ENCODE peak calls at places on chromosomes 5 and 9, in nine cellular contexts. A is PC-3, C is GM23248, V is fibroblast of lung, E is HepG2, G is OCI-LY7, O is osteoblast, R is PC-9, W is H1. B is an unnamed sample.

GRCh38 chr5:61817472-61818326 is 485.6 kb downstream of the ZSWIM6 start:
- DNase-seq in C (peak), E (peak), A (peak), R (peak), V (peak), G (no peak), W (no peak), O (no peak), B (peak)

GRCh38 chr5:35608881-35609779 is 8.5 kb upstream of the SPEF2 start:
- DNase-seq in V (no peak), O (no peak), G (no peak), W (no peak), C (peak), R (no peak), E (no peak), A (peak), B (no peak)

GRCh38 chr5:173329370-173330150 is 1.3 kb upstream of the STC2 start:
- DNase-seq in O (peak), C (peak), R (peak), W (no peak), G (no peak), A (peak), E (peak), V (no peak), B (no peak)

GRCh38 chr9:21505425-21506179 is 23.5 kb upstream of the IFNE start:
- DNase-seq in O (no peak), R (no peak), C (peak), W (no peak), V (peak), E (no peak), G (no peak), A (no peak), B (no peak)

GRCh38 chr5:177982956-177983355 is 13.1 kb downstream of the PROP1 start:
- DNase-seq in O (peak), G (no peak), W (no peak), C (no peak), V (no peak), A (no peak), E (no peak), R (no peak), B (no peak)

GRCh38 chr9:124256517-124257069 is 1.2 kb upstream of the NEK6 start:
- DNase-seq in E (peak), C (peak), A (peak), V (peak), G (peak), R (peak), W (no peak), O (peak), B (no peak)

GRCh38 chr5:1745190-1745805 is 54.3 kb downstream of the MRPL36 start:
- DNase-seq in V (no peak), A (no peak), R (no peak), E (no peak), O (peak), W (no peak), G (no peak), C (no peak), B (no peak)

GRCh38 chr9:112348257-112348992 is 15.0 kb upstream of the PTBP3 start:
- DNase-seq in C (peak), E (peak), R (peak), G (peak), A (no peak), V (peak), O (peak), W (no peak), B (no peak)

GRCh38 chr5:31182146-31182545 is 11.3 kb upstream of the CDH6 start:
- DNase-seq in O (no peak), R (no peak), G (no peak), V (no peak), W (no peak), E (no peak), A (no peak), C (no peak), B (no peak)

GRCh38 chr5:124043456-124043855 is 531.5 kb downstream of the CSNK1G3 start:
- DNase-seq in G (peak), R (no peak), O (peak), E (peak), A (peak), C (no peak), W (peak), V (no peak), B (no peak)

GRCh38 chr5:148569948-148570347 is 84.4 kb downstream of the HTR4 start:
- DNase-seq in W (no peak), V (no peak), A (peak), C (no peak), E (no peak), O (no peak), R (no peak), G (no peak), B (no peak)

GRCh38 chr9:88660611-88661010 is 125.6 kb downstream of the NXNL2 start:
- DNase-seq in R (peak), E (peak), V (peak), O (peak), C (peak), A (peak), W (peak), G (peak), B (no peak)

GRCh38 chr9:133006731-133007352 is 24.0 kb upstream of the GTF3C5 start:
- DNase-seq in E (no peak), G (no peak), A (no peak), R (no peak), W (no peak), C (no peak), V (no peak), O (no peak), B (no peak)

GRCh38 chr5:133240425-133241091 is 188.7 kb downstream of the HSPA4 start:
- DNase-seq in E (peak), W (no peak), V (peak), O (peak), A (peak), R (peak), C (peak), G (no peak), B (no peak)

GRCh38 chr5:126360467-126360866 is 62.7 kb upstream of the GRAMD2B start:
- DNase-seq in E (no peak), C (no peak), W (no peak), A (no peak), R (no peak), G (no peak), O (no peak), V (no peak), B (no peak)

GRCh38 chr5:76251656-76252055 is 151.4 kb upstream of the IQGAP2 start:
- DNase-seq in V (no peak), R (no peak), G (no peak), O (no peak), W (no peak), C (no peak), E (no peak), A (no peak), B (no peak)

GRCh38 chr9:77305622-77306365 is 128.5 kb downstream of the VPS13A start:
- DNase-seq in O (no peak), G (no peak), W (no peak), V (peak), E (no peak), R (no peak), A (no peak), C (peak), B (no peak)

GRCh38 chr5:88660326-88660946 is 222.5 kb downstream of the MEF2C start:
- DNase-seq in O (peak), V (peak), C (peak), W (no peak), E (no peak), A (peak), R (peak), G (peak), B (no peak)

GRCh38 chr5:11851965-11852745 is 52.1 kb downstream of the CTNND2 start:
- DNase-seq in O (no peak), E (no peak), A (no peak), G (no peak), V (peak), W (no peak), R (no peak), C (no peak), B (peak)

GRCh38 chr5:97046270-97046982 is 96.0 kb downstream of the LIX1 start:
- DNase-seq in G (peak), V (peak), A (peak), O (peak), R (no peak), E (no peak), W (no peak), C (peak), B (no peak)

GRCh38 chr5:6583049-6583880 is 49.6 kb downstream of the NSUN2 start:
- DNase-seq in R (no peak), G (no peak), W (no peak), E (no peak), V (peak), A (no peak), O (peak), C (peak), B (peak)

GRCh38 chr5:109281136-109281690 is 128.6 kb downstream of the PJA2 start:
- DNase-seq in V (no peak), R (peak), A (no peak), C (no peak), W (no peak), G (no peak), O (no peak), E (no peak), B (no peak)

DNA sequence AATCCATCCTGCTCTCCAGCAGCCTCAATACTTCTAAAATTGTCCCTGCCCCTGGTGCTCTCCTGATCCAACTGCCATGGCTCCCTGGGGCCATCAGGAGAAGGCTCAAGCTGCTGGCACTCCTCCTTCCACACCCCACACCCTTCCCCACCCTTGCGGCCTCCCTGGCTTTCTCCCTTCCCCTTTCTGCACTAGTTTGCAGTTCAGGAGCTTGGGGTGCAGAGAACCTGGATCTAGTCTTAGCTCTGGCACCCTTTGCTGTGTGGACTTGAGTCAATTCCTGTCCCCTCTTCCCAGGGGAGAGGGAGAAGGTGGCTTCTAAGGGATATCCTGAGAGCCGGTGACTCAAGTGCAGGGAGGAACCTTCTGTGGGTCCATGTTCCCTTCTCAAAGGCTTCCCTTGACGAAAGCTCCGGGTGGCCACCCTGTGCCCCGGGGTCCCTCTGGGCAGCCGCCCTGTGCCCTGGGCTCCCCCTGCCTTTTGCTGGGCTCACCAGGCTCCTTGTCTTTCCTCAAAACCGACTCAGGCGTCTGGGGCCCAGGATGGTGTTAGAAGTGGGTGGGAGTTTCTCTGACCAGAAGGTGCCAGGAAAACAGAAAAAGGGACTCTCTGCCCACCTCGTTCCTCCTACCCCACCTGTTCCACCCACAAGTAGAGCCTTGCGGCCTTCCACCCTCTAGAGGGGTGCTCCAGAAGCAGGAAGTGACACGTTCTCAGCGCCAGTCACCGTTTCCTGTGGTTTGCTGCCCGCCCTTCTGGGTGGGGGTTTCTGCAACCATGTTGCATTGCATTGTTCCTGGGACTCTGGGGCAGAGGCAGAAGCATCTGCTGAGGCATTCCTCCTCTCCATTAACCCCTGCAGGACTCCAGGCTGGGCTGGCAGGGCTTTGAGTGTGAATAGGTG is 15.0 kb downstream of the GLIPR2 start:
- DNase-seq in R (no peak), A (peak), W (no peak), O (no peak), C (peak), G (peak), V (peak), E (no peak), B (no peak)
- H3K4me3 ChIP-seq in R (no peak), A (no peak), W (no peak), O (no peak), C (no peak), G (peak), V (no peak), E (peak), B (no peak)

DNA sequence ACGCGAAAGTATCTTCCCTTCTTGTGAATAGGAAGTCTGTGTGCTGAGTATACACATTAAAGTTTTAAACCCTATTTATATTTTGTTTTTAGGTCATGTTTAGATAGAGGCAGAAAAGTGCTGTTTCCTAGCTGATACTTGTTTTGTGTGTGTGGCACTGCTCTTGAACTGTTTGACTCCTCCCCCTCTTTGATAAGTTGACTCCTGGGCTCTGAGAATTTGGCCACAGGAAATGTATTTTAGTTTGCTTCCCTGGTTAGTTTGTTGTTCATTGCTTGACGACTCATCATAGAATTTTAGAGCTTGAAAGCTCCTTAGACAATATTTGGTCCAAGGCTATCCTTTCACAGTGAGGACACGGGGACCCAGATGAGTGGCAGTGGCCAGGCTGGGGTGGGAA is 2.0 kb upstream of the CDC14B start:
- DNase-seq in E (peak), C (peak), V (no peak), G (no peak), R (peak), A (peak), O (peak), W (no peak), B (no peak)
- H2AFZ ChIP-seq in E (peak), C (no peak), V (no peak), G (peak), R (peak), A (no peak), O (no peak), W (peak), B (peak)

DNA sequence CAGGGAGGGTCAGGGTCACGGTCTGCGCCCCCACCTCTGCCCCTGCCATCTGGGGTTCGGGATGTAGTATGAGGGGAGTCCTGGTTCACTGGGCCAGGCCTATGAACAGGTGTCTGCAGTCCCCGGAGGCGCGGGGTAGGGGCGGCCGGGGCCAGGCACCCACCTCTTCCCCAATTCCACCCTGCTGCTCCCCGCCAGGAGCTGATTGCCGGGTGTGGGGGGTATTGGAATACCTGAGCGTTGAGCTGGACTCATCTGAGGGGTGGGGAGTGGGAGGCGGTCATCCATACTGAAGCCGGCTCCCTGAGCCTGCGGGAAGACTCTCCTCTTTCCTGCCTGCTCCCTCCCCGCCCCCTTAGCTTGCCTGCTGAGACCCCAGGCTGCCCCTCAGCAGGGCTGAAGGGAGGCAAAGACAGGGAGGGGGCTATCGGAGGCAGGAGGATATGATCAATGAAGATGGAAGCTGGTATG is 676 bp downstream of the SLC6A7 start:
- DNase-seq in R (no peak), O (no peak), E (no peak), G (no peak), A (no peak), V (no peak), W (no peak), C (no peak), B (no peak)
- H3K4me3 ChIP-seq in R (no peak), O (no peak), E (no peak), G (no peak), A (no peak), V (no peak), W (peak), C (no peak), B (no peak)

GRCh38 chr5:140178082-140178410 is 3.1 kb downstream of the CYSTM1 start:
- DNase-seq in G (no peak), R (no peak), V (no peak), E (no peak), W (no peak), A (no peak), O (no peak), C (no peak), B (no peak)
- H2AFZ ChIP-seq in G (no peak), R (no peak), V (no peak), E (no peak), W (no peak), A (no peak), O (peak), C (peak), B (no peak)

DNA sequence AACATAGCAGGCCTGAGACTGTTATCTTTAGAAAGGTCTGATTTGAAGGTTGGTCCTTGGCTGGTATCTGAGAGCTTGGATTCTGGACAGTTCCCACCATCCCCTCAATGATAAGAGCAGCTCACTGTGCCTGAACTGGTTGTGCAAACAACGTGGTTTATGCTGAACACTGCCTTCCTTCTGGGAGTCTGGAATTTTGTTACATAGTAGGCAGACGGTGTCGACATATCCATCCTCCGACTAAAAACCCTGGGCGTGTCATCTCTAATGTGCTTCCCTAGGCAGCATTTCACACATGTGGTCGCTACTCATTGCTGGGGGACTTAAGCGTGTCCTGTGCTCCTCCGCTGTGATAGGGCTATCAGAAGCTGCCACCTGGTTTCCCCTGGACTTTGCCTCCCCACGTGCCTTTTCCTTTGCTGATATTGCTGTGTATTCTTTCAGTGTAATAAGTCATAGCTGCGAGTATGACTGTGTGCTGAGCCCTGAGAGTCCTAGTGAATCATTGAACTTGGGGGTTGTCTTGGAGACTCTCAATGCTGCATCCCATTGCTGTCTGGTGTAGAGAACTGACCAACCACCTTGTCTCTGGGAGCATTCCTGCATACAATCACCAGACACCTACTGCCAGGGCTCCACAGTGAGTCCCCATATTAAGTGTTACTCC is 119.1 kb upstream of the TBC1D2 start:
- DNase-seq in O (peak), R (peak), A (peak), W (no peak), G (no peak), V (peak), E (peak), C (peak), B (no peak)
- H3K4me3 ChIP-seq in O (peak), R (no peak), A (no peak), W (no peak), G (no peak), V (no peak), E (no peak), C (peak), B (no peak)

DNA sequence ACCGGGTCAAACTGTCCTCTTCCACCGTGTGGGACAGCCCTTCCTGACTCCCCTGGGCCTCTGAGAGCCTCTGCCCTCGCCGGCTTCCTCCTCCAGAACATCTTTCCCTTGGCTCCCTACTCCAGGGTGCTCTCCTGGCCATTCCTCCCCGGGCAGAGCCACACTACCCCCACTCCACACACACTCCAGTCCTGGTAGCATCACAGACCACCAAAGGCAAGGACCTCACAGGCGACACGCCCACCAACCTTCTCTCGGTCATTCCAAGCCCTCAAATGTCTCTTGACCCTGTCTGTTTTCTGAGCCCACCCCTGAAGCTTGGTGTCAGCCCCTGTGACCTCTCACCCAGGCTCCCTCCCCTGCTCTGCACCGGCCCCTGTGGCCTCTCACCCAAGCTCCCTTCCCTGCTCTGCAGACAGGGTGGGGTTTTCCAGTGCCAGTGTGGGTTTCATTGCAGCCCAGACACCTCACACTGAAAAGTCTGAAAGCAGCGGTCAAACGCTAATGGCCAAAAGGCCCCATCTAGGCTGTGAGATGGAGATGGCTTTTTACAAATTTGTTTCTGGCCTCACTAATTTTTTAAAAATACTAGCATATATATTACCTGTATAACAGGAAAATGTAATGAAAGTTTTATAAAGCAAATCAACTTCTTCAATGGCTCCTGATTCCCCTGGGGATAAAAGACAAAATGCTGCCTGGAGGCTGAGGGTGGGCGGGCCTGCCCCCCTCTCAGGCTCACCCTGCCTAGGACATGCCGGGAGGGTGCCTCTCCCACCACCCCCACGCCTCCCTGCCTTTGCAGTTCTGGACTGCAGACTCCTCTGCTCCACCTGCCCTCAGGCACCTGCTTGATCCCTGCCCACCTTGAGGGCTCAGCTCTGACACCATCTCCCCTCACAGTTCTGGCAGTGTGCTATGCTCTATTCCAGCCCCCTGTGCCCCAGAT is 10.5 kb downstream of the LRRC26 start:
- DNase-seq in O (no peak), C (no peak), R (no peak), E (no peak), A (no peak), V (no peak), G (no peak), W (no peak), B (no peak)
- H2AFZ ChIP-seq in O (no peak), C (no peak), R (no peak), E (no peak), A (no peak), V (no peak), G (no peak), W (no peak), B (no peak)

GRCh38 chr9:95954940-95955339 is 79.4 kb downstream of the ERCC6L2 start:
- DNase-seq in V (peak), W (no peak), R (no peak), G (no peak), O (no peak), A (no peak), E (no peak), C (no peak), B (no peak)
- H3K4me3 ChIP-seq in V (no peak), W (no peak), R (no peak), G (no peak), O (no peak), A (no peak), E (no peak), C (no peak), B (no peak)